ENCODE peak calls at places on chromosomes 13 and 19, in six cellular contexts. One of them, this sample, is unnamed.

GRCh38 chr19:17079710-17080440 is 4.3 kb downstream of the MYO9B start:
- DNase-seq in adrenal gland: peak; percentile 90
- DNase-seq in PC-3: peak; percentile 96
- DNase-seq in IMR-90: peak; percentile 99
- DNase-seq in gastrocnemius medialis: peak; percentile 40
- DNase-seq in tibial nerve: peak; percentile 41
- DNase-seq in this sample: no peak

GRCh38 chr13:70960841-70961443 is 852.7 kb upstream of the KLHL1 start:
- DNase-seq in adrenal gland: no peak
- DNase-seq in PC-3: peak; percentile 51
- DNase-seq in IMR-90: peak; percentile 13
- DNase-seq in gastrocnemius medialis: no peak
- DNase-seq in tibial nerve: no peak
- DNase-seq in this sample: no peak

GRCh38 chr19:795691-796581 is 1.3 kb upstream of the PTBP1 start:
- DNase-seq in adrenal gland: no peak
- DNase-seq in PC-3: no peak
- DNase-seq in IMR-90: no peak
- DNase-seq in gastrocnemius medialis: no peak
- DNase-seq in tibial nerve: no peak
- DNase-seq in this sample: no peak

GRCh38 chr13:33262069-33262487 is 23.5 kb downstream of the STARD13 start:
- DNase-seq in adrenal gland: peak; percentile 66
- DNase-seq in PC-3: peak; percentile 92
- DNase-seq in IMR-90: peak; percentile 70
- DNase-seq in gastrocnemius medialis: no peak
- DNase-seq in tibial nerve: no peak
- DNase-seq in this sample: no peak

GRCh38 chr19:8388612-8388958 is 1.6 kb upstream of the RAB11B start:
- DNase-seq in adrenal gland: no peak
- DNase-seq in PC-3: no peak
- DNase-seq in IMR-90: no peak
- DNase-seq in gastrocnemius medialis: no peak
- DNase-seq in tibial nerve: no peak
- DNase-seq in this sample: no peak

GRCh38 chr19:1598777-1599459 is 6.3 kb upstream of the MBD3 start:
- DNase-seq in adrenal gland: no peak
- DNase-seq in PC-3: no peak
- DNase-seq in IMR-90: no peak
- DNase-seq in gastrocnemius medialis: no peak
- DNase-seq in tibial nerve: no peak
- DNase-seq in this sample: no peak

GRCh38 chr19:14528419-14529253 is 758 bp upstream of the TECR start:
- DNase-seq in adrenal gland: peak; percentile 53
- DNase-seq in PC-3: no peak
- DNase-seq in IMR-90: no peak
- DNase-seq in gastrocnemius medialis: no peak
- DNase-seq in tibial nerve: no peak
- DNase-seq in this sample: no peak

GRCh38 chr13:49584771-49585182 is 581 bp downstream of the RCBTB1 start:
- DNase-seq in adrenal gland: no peak
- DNase-seq in PC-3: peak; percentile 12
- DNase-seq in IMR-90: peak; percentile 6
- DNase-seq in gastrocnemius medialis: no peak
- DNase-seq in tibial nerve: no peak
- DNase-seq in this sample: no peak

GRCh38 chr19:16315825-16316505 is 8.7 kb upstream of the KLF2 start:
- DNase-seq in adrenal gland: peak; percentile 64
- DNase-seq in PC-3: peak; percentile 44
- DNase-seq in IMR-90: peak; percentile 99
- DNase-seq in gastrocnemius medialis: peak; percentile 39
- DNase-seq in tibial nerve: no peak
- DNase-seq in this sample: no peak

GRCh38 chr19:40578442-40578908 is 1.8 kb downstream of the SHKBP1 start:
- DNase-seq in adrenal gland: no peak
- DNase-seq in PC-3: peak; percentile 23
- DNase-seq in IMR-90: peak; percentile 41
- DNase-seq in gastrocnemius medialis: no peak
- DNase-seq in tibial nerve: no peak
- DNase-seq in this sample: no peak

GRCh38 chr19:17420267-17420924 is 549 bp downstream of the MVB12A start:
- DNase-seq in adrenal gland: peak; percentile 74
- DNase-seq in PC-3: peak; percentile 38
- DNase-seq in IMR-90: no peak
- DNase-seq in gastrocnemius medialis: no peak
- DNase-seq in tibial nerve: no peak
- DNase-seq in this sample: no peak

GRCh38 chr19:49690073-49690655 is 752 bp upstream of the CPT1C start:
- DNase-seq in adrenal gland: no peak
- DNase-seq in PC-3: no peak
- DNase-seq in IMR-90: no peak
- DNase-seq in gastrocnemius medialis: no peak
- DNase-seq in tibial nerve: no peak
- DNase-seq in this sample: no peak

GRCh38 chr13:71721117-71721516 is 145.9 kb downstream of the DACH1 start:
- DNase-seq in adrenal gland: no peak
- DNase-seq in PC-3: no peak
- DNase-seq in IMR-90: no peak
- DNase-seq in gastrocnemius medialis: no peak
- DNase-seq in tibial nerve: no peak
- DNase-seq in this sample: no peak

GRCh38 chr13:24064258-24064860 is 96.2 kb upstream of the SPATA13 start:
- DNase-seq in adrenal gland: no peak
- DNase-seq in PC-3: no peak
- DNase-seq in IMR-90: no peak
- DNase-seq in gastrocnemius medialis: no peak
- DNase-seq in tibial nerve: no peak
- DNase-seq in this sample: no peak

GRCh38 chr13:97440598-97440997 is 6.6 kb downstream of the RAP2A start:
- DNase-seq in adrenal gland: no peak
- DNase-seq in PC-3: no peak
- DNase-seq in IMR-90: peak; percentile 44
- DNase-seq in gastrocnemius medialis: no peak
- DNase-seq in tibial nerve: no peak
- DNase-seq in this sample: no peak

GRCh38 chr19:31586282-31586681 is 237.0 kb upstream of the TSHZ3 start:
- DNase-seq in adrenal gland: no peak
- DNase-seq in PC-3: no peak
- DNase-seq in IMR-90: peak; percentile 62
- DNase-seq in gastrocnemius medialis: no peak
- DNase-seq in tibial nerve: no peak
- DNase-seq in this sample: no peak

GRCh38 chr19:30063184-30064020 is 121.4 kb downstream of the URI1 start:
- DNase-seq in adrenal gland: no peak
- DNase-seq in PC-3: no peak
- DNase-seq in IMR-90: no peak
- DNase-seq in gastrocnemius medialis: no peak
- DNase-seq in tibial nerve: no peak
- DNase-seq in this sample: no peak

GRCh38 chr19:38975214-38975860 is at the start of gene FBXO17:
- DNase-seq in adrenal gland: peak; percentile 48
- DNase-seq in PC-3: no peak
- DNase-seq in IMR-90: peak; percentile 63
- DNase-seq in gastrocnemius medialis: no peak
- DNase-seq in tibial nerve: peak; percentile 29
- DNase-seq in this sample: peak; percentile 22

GRCh38 chr13:104171132-104171531 is 1104.9 kb upstream of the SLC10A2 start:
- DNase-seq in adrenal gland: no peak
- DNase-seq in PC-3: no peak
- DNase-seq in IMR-90: no peak
- DNase-seq in gastrocnemius medialis: no peak
- DNase-seq in tibial nerve: no peak
- DNase-seq in this sample: no peak

GRCh38 chr19:39825093-39825463 is 8.9 kb downstream of the DYRK1B start:
- DNase-seq in adrenal gland: no peak
- DNase-seq in PC-3: no peak
- DNase-seq in IMR-90: no peak
- DNase-seq in gastrocnemius medialis: no peak
- DNase-seq in tibial nerve: no peak
- DNase-seq in this sample: no peak

GRCh38 chr19:49337267-49338022 is 2.2 kb downstream of the CD37 start:
- DNase-seq in adrenal gland: no peak
- DNase-seq in PC-3: no peak
- DNase-seq in IMR-90: no peak
- DNase-seq in gastrocnemius medialis: no peak
- DNase-seq in tibial nerve: no peak
- DNase-seq in this sample: no peak

GRCh38 chr19:15702590-15702930 is 25.3 kb upstream of the OR10H2 start:
- DNase-seq in adrenal gland: peak; percentile 62
- DNase-seq in PC-3: peak; percentile 42
- DNase-seq in IMR-90: no peak
- DNase-seq in gastrocnemius medialis: peak; percentile 40
- DNase-seq in tibial nerve: peak; percentile 75
- DNase-seq in this sample: peak; percentile 8

GRCh38 chr13:82772802-82773201 is 1109.5 kb downstream of the SLITRK1 start:
- DNase-seq in adrenal gland: no peak
- DNase-seq in PC-3: peak; percentile 48
- DNase-seq in IMR-90: peak; percentile 47
- DNase-seq in gastrocnemius medialis: no peak
- DNase-seq in tibial nerve: no peak
- DNase-seq in this sample: no peak

GRCh38 chr19:14183741-14184395 is 22.1 kb downstream of the ADGRL1 start:
- DNase-seq in adrenal gland: no peak
- DNase-seq in PC-3: no peak
- DNase-seq in IMR-90: no peak
- DNase-seq in gastrocnemius medialis: no peak
- DNase-seq in tibial nerve: no peak
- DNase-seq in this sample: no peak

GRCh38 chr13:59734393-59734792 is 429.3 kb downstream of the DIAPH3 start:
- DNase-seq in adrenal gland: no peak
- DNase-seq in PC-3: no peak
- DNase-seq in IMR-90: no peak
- DNase-seq in gastrocnemius medialis: no peak
- DNase-seq in tibial nerve: no peak
- DNase-seq in this sample: no peak

GRCh38 chr13:50512602-50513527 is 330.6 kb downstream of the DLEU7 start:
- DNase-seq in adrenal gland: peak; percentile 55
- DNase-seq in PC-3: peak; percentile 54
- DNase-seq in IMR-90: peak; percentile 61
- DNase-seq in gastrocnemius medialis: no peak
- DNase-seq in tibial nerve: peak; percentile 38
- DNase-seq in this sample: peak; percentile 11

DNA sequence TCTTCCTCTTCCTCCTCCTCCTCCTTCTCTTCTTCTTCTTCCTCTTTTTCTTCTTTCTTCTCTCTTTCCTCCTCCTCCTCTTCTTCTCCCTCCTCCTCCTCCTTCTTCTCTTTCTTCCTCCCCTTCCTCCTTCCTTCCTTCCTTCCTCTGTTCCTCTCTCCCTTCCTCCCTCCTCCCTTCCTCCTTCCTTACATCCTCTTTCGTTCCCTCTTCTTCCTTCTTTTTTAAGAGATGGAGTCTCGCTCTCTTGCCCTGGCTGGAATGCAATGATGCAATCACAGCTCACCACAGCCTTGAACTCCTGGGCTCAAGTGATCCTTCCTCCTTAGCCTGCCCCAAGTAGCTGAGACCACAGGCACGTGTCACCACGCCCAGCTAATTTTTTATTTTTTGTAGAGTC is 13.2 kb downstream of the EHD2 start:
- DNase-seq in adrenal gland: no peak
- DNase-seq in PC-3: no peak
- DNase-seq in IMR-90: peak; percentile 76
- DNase-seq in gastrocnemius medialis: no peak
- DNase-seq in tibial nerve: no peak
- DNase-seq in this sample: no peak
- H3K4me1 ChIP-seq in adrenal gland: peaks cover 18% of the 10 kb centered on the region
- H3K4me1 ChIP-seq in PC-3: peaks cover 26% of the 10 kb centered on the region
- H3K4me1 ChIP-seq in IMR-90: peaks cover 32% of the 10 kb centered on the region
- H3K4me1 ChIP-seq in gastrocnemius medialis: peaks cover 27% of the 10 kb centered on the region
- H3K4me1 ChIP-seq in tibial nerve: no peaks in the 10 kb centered on the region
- H3K4me1 ChIP-seq in this sample: no peaks in the 10 kb centered on the region

GRCh38 chr19:51107406-51108065 is 673 bp downstream of the CTU1 start:
- DNase-seq in adrenal gland: no peak
- DNase-seq in PC-3: peak; percentile 40
- DNase-seq in IMR-90: peak; percentile 20
- DNase-seq in gastrocnemius medialis: no peak
- DNase-seq in tibial nerve: no peak
- DNase-seq in this sample: no peak
- H3K27ac ChIP-seq in adrenal gland: peak overlapping the region; percentile 71
- H3K27ac ChIP-seq in PC-3: peak overlapping the region; percentile 39
- H3K27ac ChIP-seq in IMR-90: peak overlapping the region; percentile 59
- H3K27ac ChIP-seq in gastrocnemius medialis: peak overlapping the region; percentile 77
- H3K27ac ChIP-seq in tibial nerve: peak overlapping the region; percentile 82
- H3K27ac ChIP-seq in this sample: peak overlapping the region; percentile 77

DNA sequence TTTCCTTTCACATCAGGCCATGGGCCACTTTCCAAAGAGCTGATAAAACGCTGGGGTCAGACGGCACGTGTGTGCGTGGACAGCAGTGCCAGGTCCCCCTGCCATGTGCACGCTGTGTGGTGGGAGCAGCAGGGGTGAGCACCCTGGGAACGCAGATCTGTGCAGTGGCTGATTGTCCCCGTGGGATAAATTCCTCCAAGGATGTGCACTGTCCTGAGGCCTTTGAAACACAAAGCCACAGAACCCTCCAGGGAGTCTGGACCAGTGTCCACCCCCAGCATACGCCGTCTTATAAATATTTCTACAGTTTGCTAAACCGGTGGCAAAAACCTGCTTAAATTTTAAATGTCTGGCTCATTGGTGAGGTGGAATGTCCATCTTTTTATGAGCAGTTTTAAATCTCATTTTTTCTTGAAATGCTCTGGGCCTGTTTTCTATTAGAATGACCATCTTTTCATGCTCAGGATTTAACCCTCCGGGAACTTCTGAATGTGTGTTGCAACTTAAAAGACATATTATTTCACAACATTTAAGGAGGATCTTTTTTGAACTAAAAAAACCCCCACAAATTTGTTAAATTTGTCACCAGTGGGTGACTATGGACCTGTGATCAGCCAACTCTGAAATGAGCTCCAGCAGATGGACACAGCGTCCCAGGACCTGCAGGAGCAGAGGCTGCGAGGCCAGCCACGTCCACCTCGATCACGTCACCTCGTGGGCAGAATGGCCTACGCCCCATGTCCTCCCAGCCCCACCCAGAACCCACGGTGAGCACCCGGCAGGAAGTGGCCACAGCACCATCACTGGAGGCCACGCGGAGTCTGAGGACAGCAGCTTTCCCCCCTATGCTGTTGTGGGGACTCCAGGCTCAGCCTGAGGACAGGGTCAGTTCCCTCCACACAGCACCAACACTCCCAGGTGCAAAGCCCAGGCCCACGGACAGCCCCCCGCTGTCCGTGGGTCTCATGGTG is 68.6 kb downstream of the RASA3 start:
- DNase-seq in adrenal gland: peak; percentile 73
- DNase-seq in PC-3: peak; percentile 22
- DNase-seq in IMR-90: peak; percentile 61
- DNase-seq in gastrocnemius medialis: peak; percentile 45
- DNase-seq in tibial nerve: peak; percentile 46
- DNase-seq in this sample: no peak
- H3K4me3 ChIP-seq in adrenal gland: peak overlapping the region; percentile 12
- H3K4me3 ChIP-seq in PC-3: peak overlapping the region; percentile 64
- H3K4me3 ChIP-seq in IMR-90: peak overlapping the region; percentile 15
- H3K4me3 ChIP-seq in gastrocnemius medialis: peak overlapping the region; percentile 70
- H3K4me3 ChIP-seq in tibial nerve: peak overlapping the region; percentile 9
- H3K4me3 ChIP-seq in this sample: no peak overlapping the region

DNA sequence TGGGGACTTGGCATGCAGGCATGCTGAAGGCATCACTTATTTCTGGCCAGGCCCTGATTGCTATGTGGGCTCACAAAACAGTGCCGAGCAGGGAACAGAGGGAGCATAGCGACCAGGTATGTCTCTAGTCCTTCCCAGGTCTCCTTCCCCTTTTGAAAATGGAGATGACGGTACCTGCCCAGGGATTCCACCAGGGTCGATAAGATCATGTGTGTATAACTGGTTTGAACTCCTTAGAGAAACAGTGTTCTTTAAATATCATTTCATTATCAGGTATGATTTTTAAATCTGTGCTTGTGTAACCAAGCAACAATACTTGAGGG is 280.6 kb downstream of the FOXO1 start:
- DNase-seq in adrenal gland: no peak
- DNase-seq in PC-3: no peak
- DNase-seq in IMR-90: no peak
- DNase-seq in gastrocnemius medialis: no peak
- DNase-seq in tibial nerve: no peak
- DNase-seq in this sample: no peak
- H3K4me1 ChIP-seq in adrenal gland: no peaks in the 10 kb centered on the region
- H3K4me1 ChIP-seq in PC-3: peaks cover 9% of the 10 kb centered on the region
- H3K4me1 ChIP-seq in IMR-90: peaks cover 2% of the 10 kb centered on the region
- H3K4me1 ChIP-seq in gastrocnemius medialis: no peaks in the 10 kb centered on the region
- H3K4me1 ChIP-seq in tibial nerve: no peaks in the 10 kb centered on the region
- H3K4me1 ChIP-seq in this sample: peaks cover 23% of the 10 kb centered on the region

This sample was measured in naive thymus-derived CD4-positive, alpha-beta T cell.